ENCODE peak calls at places on chromosomes 11 and 22, in six cellular contexts. I, Z, S, M, X and L are unnamed samples.

GRCh38 chr22:30159082-30159481 is 78.8 kb downstream of the HORMAD2 start:
- DNase-seq in I (no peak), Z (peak; percentile 31), S (no peak), M (no peak), X (no peak), L (no peak)

GRCh38 chr11:57224537-57224936 is 12.5 kb downstream of the APLNR start:
- DNase-seq in I (no peak), Z (no peak), S (no peak), M (no peak), X (no peak), L (peak; percentile 66)

GRCh38 chr11:72864692-72865655 is 50.8 kb downstream of the ATG16L2 start:
- DNase-seq in I (no peak), Z (no peak), S (no peak), M (no peak), X (no peak), L (peak; percentile 70)

GRCh38 chr11:10255388-10256125 is 38.5 kb downstream of the SBF2 start:
- DNase-seq in I (no peak), Z (no peak), S (no peak), M (no peak), X (no peak), L (no peak)

GRCh38 chr11:78564037-78564888 is 10.4 kb downstream of the NARS2 start:
- DNase-seq in I (peak; percentile 62), Z (peak; percentile 62), S (no peak), M (peak; percentile 10), X (no peak), L (peak; percentile 73)

GRCh38 chr11:30210357-30210756 is 20.5 kb upstream of the FSHB start:
- DNase-seq in I (no peak), Z (no peak), S (no peak), M (no peak), X (no peak), L (no peak)

GRCh38 chr11:72141066-72141465 is 5.5 kb downstream of the FOLR3 start:
- DNase-seq in I (peak; percentile 95), Z (peak; percentile 45), S (no peak), M (no peak), X (no peak), L (peak; percentile 97)

GRCh38 chr22:49824185-49824925 is 3.3 kb downstream of the BRD1 start:
- DNase-seq in I (no peak), Z (no peak), S (no peak), M (no peak), X (no peak), L (no peak)

GRCh38 chr11:25065711-25066110 is 568.9 kb downstream of the LUZP2 start:
- DNase-seq in I (no peak), Z (no peak), S (no peak), M (no peak), X (no peak), L (no peak)

GRCh38 chr22:30246962-30247376 is 410 bp upstream of the LIF start:
- DNase-seq in I (no peak), Z (no peak), S (no peak), M (no peak), X (no peak), L (no peak)

GRCh38 chr11:47152953-47153950 is 23.4 kb downstream of the ARFGAP2 start:
- DNase-seq in I (peak; percentile 59), Z (peak; percentile 69), S (peak; percentile 85), M (peak; percentile 50), X (peak; percentile 95), L (peak; percentile 76)

GRCh38 chr11:67489860-67490726 is 7.3 kb downstream of the AIP start:
- DNase-seq in I (no peak), Z (no peak), S (no peak), M (no peak), X (no peak), L (no peak)

GRCh38 chr11:125886997-125887372 is 483 bp upstream of the HYLS1 start:
- DNase-seq in I (peak; percentile 74), Z (peak; percentile 62), S (no peak), M (peak; percentile 34), X (peak; percentile 78), L (peak; percentile 53)

GRCh38 chr11:130772266-130773227 is 143.7 kb downstream of the SNX19 start:
- DNase-seq in I (peak; percentile 96), Z (no peak), S (no peak), M (no peak), X (no peak), L (peak; percentile 97)